ENCODE peak calls at places on chromosomes 16 and 17, in six cellular contexts. W is sigmoid colon, N is transverse colon, P is stomach, I is esophagus squamous epithelium, H is H1. B is an unnamed sample.

GRCh38 chr16:3698941-3699340 is 18.4 kb downstream of the TRAP1 start:
- DNase-seq in H (no peak), W (no peak), I (no peak), N (no peak), P (no peak), B (no peak)

GRCh38 chr16:11251525-11252481 is 4.2 kb downstream of the SOCS1 start:
- DNase-seq in N (peak), I (no peak), H (no peak), P (peak), W (no peak), B (no peak)

GRCh38 chr17:81682565-81683207 is 911 bp downstream of the ARL16 start:
- DNase-seq in I (no peak), P (no peak), W (no peak), N (no peak), H (no peak), B (no peak)

GRCh38 chr17:29241015-29241963 is 5.4 kb upstream of the CRYBA1 start:
- DNase-seq in W (no peak), P (no peak), N (no peak), I (no peak), H (peak), B (no peak)

GRCh38 chr17:49989518-49989880 is 5.5 kb downstream of the DLX3 start:
- DNase-seq in W (no peak), P (no peak), H (no peak), I (no peak), N (no peak), B (no peak)

GRCh38 chr16:74562117-74562516 is 44.8 kb downstream of the GLG1 start:
- DNase-seq in N (no peak), I (no peak), H (no peak), P (no peak), W (no peak), B (no peak)

GRCh38 chr17:80110447-80110812 is 9.0 kb downstream of the GAA start:
- DNase-seq in H (no peak), I (no peak), W (no peak), P (peak), N (no peak), B (no peak)

GRCh38 chr17:51435641-51436091 is 175.3 kb downstream of the UTP18 start:
- DNase-seq in I (no peak), H (peak), W (no peak), N (peak), P (peak), B (no peak)

GRCh38 chr17:34755371-34755770 is 176.0 kb downstream of the TMEM132E start:
- DNase-seq in I (no peak), P (no peak), W (peak), H (no peak), N (no peak), B (no peak)

GRCh38 chr17:60135160-60135950 is 14.4 kb upstream of the CA4 start:
- DNase-seq in H (no peak), I (peak), W (peak), N (peak), P (peak), B (peak)

GRCh38 chr17:8123695-8124349 is at the start of gene HES7:
- DNase-seq in I (no peak), W (peak), P (no peak), N (no peak), H (no peak), B (peak)

GRCh38 chr16:21302898-21303528 is 24.9 kb upstream of the CRYM start:
- DNase-seq in H (no peak), I (no peak), W (no peak), N (peak), P (no peak), B (no peak)

GRCh38 chr16:3606441-3606840 is 5.0 kb downstream of the SLX4 start:
- DNase-seq in I (no peak), P (no peak), H (no peak), W (no peak), N (no peak), B (no peak)

GRCh38 chr16:3607634-3608033 is 3.8 kb downstream of the SLX4 start:
- DNase-seq in N (no peak), I (no peak), H (no peak), W (no peak), P (no peak), B (no peak)

GRCh38 chr17:56297142-56297541 is 143.9 kb downstream of the ANKFN1 start:
- DNase-seq in N (no peak), H (no peak), P (no peak), I (no peak), W (no peak), B (no peak)

GRCh38 chr17:13558588-13558987 is 43.1 kb downstream of the HS3ST3A1 start:
- DNase-seq in P (no peak), N (no peak), W (no peak), I (no peak), H (no peak), B (no peak)

GRCh38 chr17:82839617-82840292 is at the start of gene ZNF750:
- DNase-seq in P (no peak), W (peak), N (no peak), H (no peak), I (no peak), B (no peak)

GRCh38 chr16:31010539-31010938 is at the start of gene STX1B:
- DNase-seq in P (no peak), N (peak), I (no peak), W (no peak), H (no peak), B (no peak)

GRCh38 chr17:58402679-58403078 is 14.7 kb downstream of the RNF43 start:
- DNase-seq in W (no peak), N (no peak), I (no peak), H (no peak), P (no peak), B (no peak)

GRCh38 chr16:4261557-4262172 is 11.2 kb downstream of the TFAP4 start:
- DNase-seq in H (no peak), I (no peak), P (no peak), N (peak), W (no peak), B (no peak)

GRCh38 chr16:78249056-78249455 is 149.6 kb downstream of the WWOX start:
- DNase-seq in I (no peak), P (peak), W (no peak), N (peak), H (no peak), B (no peak)

GRCh38 chr16:3101841-3102470 is 2.9 kb upstream of the ZSCAN10 start:
- DNase-seq in I (no peak), P (no peak), N (no peak), W (no peak), H (no peak), B (no peak)

GRCh38 chr17:72063756-72064461 is 56.9 kb upstream of the SOX9 start:
- DNase-seq in I (no peak), W (no peak), N (no peak), P (no peak), H (no peak), B (no peak)

GRCh38 chr16:48332978-48333377 is 52.2 kb downstream of the SIAH1 start:
- DNase-seq in N (no peak), P (no peak), H (no peak), W (no peak), I (no peak), B (no peak)

GRCh38 chr17:39920218-39921210 is 2.1 kb upstream of the GSDMB start:
- DNase-seq in H (no peak), I (no peak), P (no peak), W (no peak), N (no peak), B (no peak)
- H3K27ac ChIP-seq in H (no peak), I (peak), P (peak), W (no peak), N (no peak), B (no peak)

GRCh38 chr16:25925466-25925865 is 233.7 kb downstream of the HS3ST4 start:
- DNase-seq in W (no peak), H (no peak), P (no peak), I (no peak), N (no peak), B (no peak)

DNA sequence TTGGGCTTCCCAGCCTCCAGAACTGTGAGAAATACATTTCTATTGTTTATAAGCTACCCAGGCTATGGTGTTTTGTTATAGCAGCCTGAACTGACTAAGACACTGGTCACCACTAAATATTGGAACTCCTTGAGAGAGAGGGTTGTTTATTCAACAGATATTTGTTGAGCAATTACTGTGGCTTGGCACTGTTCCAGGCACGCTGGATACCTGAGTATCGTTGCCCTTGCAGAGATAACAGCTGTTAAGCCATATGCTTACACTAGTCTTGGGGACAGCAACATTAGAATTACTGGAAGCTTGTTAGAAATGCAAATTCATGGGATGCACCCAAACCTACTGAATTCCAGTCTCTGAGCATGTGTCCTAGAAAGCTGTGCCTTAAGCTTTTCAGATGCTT is 230.7 kb downstream of the HS3ST4 start:
- DNase-seq in P (no peak), H (no peak), I (no peak), W (no peak), N (no peak), B (no peak)
- TF ChIP-seq POLR2A in P (no peak), H (no peak), I (no peak), W (no peak), N (no peak), B (no peak)

DNA sequence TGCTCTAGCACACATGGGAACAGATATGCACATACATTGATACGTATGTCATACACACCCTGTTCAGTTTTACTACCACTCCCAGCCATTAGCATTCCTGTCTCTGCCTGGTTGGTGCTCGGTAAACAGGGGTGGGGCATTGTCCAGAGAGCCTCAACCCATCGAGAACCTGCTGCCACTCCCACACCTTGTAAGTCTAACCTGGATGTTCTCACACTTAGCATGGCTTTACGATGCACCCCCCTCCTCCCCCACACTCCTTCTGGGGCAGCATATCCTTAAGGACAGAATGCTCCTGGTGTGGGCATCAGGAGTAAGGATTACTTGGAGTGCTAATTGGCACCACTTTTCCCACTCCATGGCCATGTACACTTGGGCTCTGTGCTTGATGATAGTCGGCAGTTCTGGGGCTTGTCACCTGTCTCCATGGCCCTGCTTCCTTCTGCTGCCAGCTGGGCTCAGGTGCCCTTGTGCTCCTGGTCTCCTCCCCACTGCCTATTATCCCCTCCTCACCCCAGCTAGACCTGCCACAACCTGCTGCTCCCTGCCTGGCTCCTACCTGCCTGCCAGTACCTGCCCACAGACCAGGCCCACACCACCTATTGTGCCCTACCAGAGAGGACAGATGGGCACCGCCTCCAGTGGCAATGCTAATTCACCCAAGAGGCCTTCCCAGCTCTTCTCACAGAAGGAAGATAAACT is 710 bp upstream of the RAPGEFL1 start:
- DNase-seq in P (peak), W (no peak), N (peak), I (no peak), H (no peak), B (no peak)
- H3K4me3 ChIP-seq in P (no peak), W (no peak), N (peak), I (peak), H (no peak), B (no peak)

GRCh38 chr17:11969565-11969964 is 27.7 kb downstream of the ZNF18 start:
- DNase-seq in P (no peak), I (no peak), W (no peak), N (no peak), H (no peak), B (no peak)
- H3K27ac ChIP-seq in P (no peak), I (peak), W (no peak), N (no peak), H (no peak), B (no peak)

GRCh38 chr17:38871247-38871991 is 1.6 kb downstream of the LASP1 start:
- DNase-seq in I (no peak), H (no peak), W (peak), P (peak), N (peak), B (peak)
- TF ChIP-seq POLR2A in I (no peak), H (no peak), W (no peak), P (no peak), N (peak), B (no peak)